ENCODE peak calls at places on chromosome 1, in seven cellular contexts. P is BJ; I is foreskin keratinocyte; O is CD4-positive, alpha-beta T cell; C is AG04449; S is cardiac muscle cell; E is CD8-positive, alpha-beta T cell. H is an unnamed sample.

GRCh38 chr1:18010945-18011344 is 96.7 kb upstream of the IGSF21 start:
- DNase-seq in P (no peak), I (no peak), O (no peak), C (no peak), S (peak; percentile 57), E (no peak), H (no peak)

GRCh38 chr1:6424000-6424565 is 493 bp upstream of the ESPN start:
- DNase-seq in P (no peak), I (no peak), O (no peak), C (no peak), S (no peak), E (no peak), H (no peak)

GRCh38 chr1:205259361-205259832 is 31.7 kb downstream of the TMCC2 start:
- DNase-seq in P (no peak), I (no peak), O (no peak), C (no peak), S (no peak), E (no peak), H (no peak)

GRCh38 chr1:199580280-199580679 is 447.2 kb upstream of the NR5A2 start:
- DNase-seq in P (no peak), I (no peak), O (no peak), C (no peak), S (no peak), E (no peak), H (no peak)

GRCh38 chr1:95203908-95204437 is 30.0 kb upstream of the RWDD3 start:
- DNase-seq in P (no peak), I (no peak), O (no peak), C (no peak), S (no peak), E (no peak), H (no peak)

GRCh38 chr1:11878081-11878890 is 19.5 kb upstream of the NPPB start:
- DNase-seq in P (no peak), I (no peak), O (no peak), C (no peak), S (no peak), E (no peak), H (no peak)

GRCh38 chr1:231603598-231604275 is 22.9 kb upstream of the DISC1 start:
- DNase-seq in P (no peak), I (no peak), O (peak; percentile 9), C (no peak), S (peak; percentile 59), E (peak; percentile 30), H (peak; percentile 58)

GRCh38 chr1:21236178-21236577 is 54.1 kb downstream of the ECE1 start:
- DNase-seq in P (no peak), I (no peak), O (no peak), C (no peak), S (no peak), E (no peak), H (no peak)

GRCh38 chr1:68375919-68376318 is 73.8 kb downstream of the RPE65 start:
- DNase-seq in P (no peak), I (no peak), O (no peak), C (no peak), S (no peak), E (no peak), H (no peak)

GRCh38 chr1:15094719-15095491 is 58.6 kb upstream of the TMEM51 start:
- DNase-seq in P (no peak), I (no peak), O (no peak), C (no peak), S (no peak), E (no peak), H (no peak)

GRCh38 chr1:7539772-7540175 is 231.3 kb upstream of the VAMP3 start:
- DNase-seq in P (no peak), I (peak; percentile 64), O (no peak), C (no peak), S (peak; percentile 65), E (no peak), H (peak; percentile 62)

GRCh38 chr1:200982071-200982945 is 41.2 kb downstream of the KIF21B start:
- DNase-seq in P (no peak), I (no peak), O (no peak), C (peak; percentile 7), S (peak; percentile 83), E (no peak), H (no peak)

GRCh38 chr1:1175221-1176062 is 1.8 kb downstream of the TTLL10 start:
- DNase-seq in P (no peak), I (no peak), O (no peak), C (no peak), S (no peak), E (no peak), H (no peak)

GRCh38 chr1:213793482-213794067 is 194.2 kb upstream of the PROX1 start:
- DNase-seq in P (no peak), I (no peak), O (no peak), C (no peak), S (no peak), E (no peak), H (no peak)

GRCh38 chr1:182003953-182004586 is 57.4 kb downstream of the ZNF648 start:
- DNase-seq in P (no peak), I (no peak), O (no peak), C (no peak), S (no peak), E (no peak), H (no peak)
- TF ChIP-seq CTCF in P (no peak), I (peak; percentile 29), O (no peak), C (no peak), S (no peak), E (no peak), H (no peak)

DNA sequence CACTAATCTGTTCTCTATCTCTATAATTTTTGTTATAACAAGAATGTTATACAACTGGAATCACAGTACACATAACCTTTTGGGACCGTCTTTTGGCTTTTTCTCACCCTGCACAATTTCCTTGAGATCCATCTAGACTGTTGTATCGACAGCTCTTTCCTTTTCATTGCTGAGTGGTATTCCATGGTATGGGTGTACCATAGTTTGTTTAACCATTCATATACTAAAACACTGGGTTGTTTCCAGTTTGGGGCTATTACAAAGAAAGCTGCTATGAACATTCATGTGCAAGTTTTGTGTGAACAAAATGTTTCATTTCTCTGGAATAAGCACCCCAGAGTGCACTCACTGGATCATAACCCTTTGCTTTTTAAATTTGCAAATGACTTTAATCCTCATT is 15.4 kb upstream of the HCRTR1 start:
- DNase-seq in P (no peak), I (no peak), O (no peak), C (no peak), S (no peak), E (no peak), H (no peak)
- TF ChIP-seq CTCF in P (no peak), I (no peak), O (no peak), C (no peak), S (no peak), E (no peak), H (no peak)

DNA sequence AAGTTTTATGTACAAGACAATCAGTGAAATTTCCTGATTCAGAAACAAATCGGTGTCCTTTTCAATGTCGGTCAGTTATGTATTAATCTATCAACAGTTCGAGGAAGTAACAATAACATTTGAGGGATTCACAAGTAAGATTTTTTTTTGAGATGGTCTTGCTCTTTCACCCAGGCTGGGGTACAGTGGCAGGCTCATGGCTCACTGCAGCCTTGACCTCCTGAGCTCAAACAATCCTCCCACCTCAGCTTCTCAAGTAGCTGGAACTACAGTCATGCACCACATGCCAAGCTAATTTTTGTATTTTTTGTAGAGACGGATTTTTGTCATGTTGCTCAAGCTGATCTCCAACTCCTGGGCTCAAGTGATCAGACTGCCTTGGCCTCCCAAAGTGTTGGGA is 586.6 kb downstream of the PTPRU start:
- DNase-seq in P (no peak), I (no peak), O (no peak), C (no peak), S (no peak), E (no peak), H (no peak)
- TF ChIP-seq CTCF in P (no peak), I (no peak), O (no peak), C (no peak), S (no peak), E (no peak), H (no peak)

GRCh38 chr1:210373628-210373877 is 44.9 kb downstream of the HHAT start:
- DNase-seq in P (no peak), I (no peak), O (no peak), C (no peak), S (no peak), E (no peak), H (peak; percentile 12)

GRCh38 chr1:210372491-210372890 is 43.8 kb downstream of the HHAT start:
- DNase-seq in P (no peak), I (no peak), O (no peak), C (no peak), S (no peak), E (no peak), H (no peak)

GRCh38 chr1:210372931-210373627 is 44.4 kb downstream of the HHAT start:
- DNase-seq in P (no peak), I (no peak), O (no peak), C (no peak), S (no peak), E (no peak), H (no peak)

GRCh38 chr1:210374600-210374953 is 45.9 kb downstream of the HHAT start:
- DNase-seq in P (no peak), I (no peak), O (no peak), C (no peak), S (no peak), E (no peak), H (no peak)

DNA sequence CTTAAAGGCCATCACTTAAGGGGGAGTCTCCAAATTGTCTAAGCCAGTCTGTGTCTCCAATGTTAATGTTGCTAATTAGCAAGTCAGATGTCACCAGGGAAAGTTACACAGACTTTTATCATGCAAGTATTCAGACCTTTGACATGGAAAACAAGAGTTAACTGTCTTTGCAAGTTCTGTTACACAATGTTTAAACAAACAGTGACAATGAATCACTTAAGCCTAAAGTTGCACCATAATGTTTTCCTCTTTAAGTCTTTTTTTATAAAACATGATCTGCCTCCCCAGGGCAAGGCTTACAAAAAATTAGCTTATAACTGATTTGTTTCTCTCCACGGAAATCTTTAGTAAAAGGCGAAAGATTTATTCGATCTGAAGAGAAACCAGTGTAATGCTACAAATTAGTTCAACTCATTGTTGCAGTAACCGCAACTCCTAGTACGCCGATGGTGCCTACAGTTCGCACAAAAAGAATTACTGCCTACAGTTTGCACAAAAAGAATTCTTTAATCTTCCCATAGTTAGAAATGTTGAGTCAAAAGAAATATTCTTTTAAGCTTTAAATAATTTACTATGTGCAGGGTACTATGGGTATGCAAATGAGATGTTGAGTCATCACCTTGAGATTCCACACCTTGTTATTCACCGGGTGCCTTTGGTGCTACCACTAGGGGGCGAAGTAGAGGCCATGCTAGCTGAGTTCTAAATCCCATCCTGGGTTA is 45.3 kb downstream of the HHAT start:
- DNase-seq in P (peak; percentile 65), I (peak; percentile 99), O (peak; percentile 65), C (peak; percentile 89), S (peak; percentile 66), E (peak; percentile 50), H (peak; percentile 93)
- TF ChIP-seq CTCF in P (peak; percentile 80), I (peak; percentile 99), O (peak; percentile 65), C (peak; percentile 81), S (peak; percentile 97), E (peak; percentile 24), H (peak; percentile 83)

GRCh38 chr1:239008568-239008967 is 377.8 kb upstream of the CHRM3 start:
- DNase-seq in P (no peak), I (no peak), O (no peak), C (no peak), S (no peak), E (no peak), H (no peak)
- TF ChIP-seq CTCF in P (no peak), I (peak; percentile 11), O (no peak), C (no peak), S (no peak), E (no peak), H (no peak)